ENCODE peak calls at places on chromosomes 16 and 17, in nine cellular contexts. One of them, this sample, is unnamed.

GRCh38 chr17:46060461-46060860 is 61.4 kb downstream of the STH start:
- DNase-seq in activated CD8-positive, alpha-beta T cell treated with anti-CD3 and anti-CD28 coated beads for 36 hours: no peak
- DNase-seq in heart right ventricle: no peak
- DNase-seq in IMR-90: no peak
- DNase-seq in GM12865: no peak
- DNase-seq in HFF-Myc: no peak
- DNase-seq in epithelial cell of esophagus: no peak
- DNase-seq in MM.1S: no peak
- DNase-seq in omental fat pad: no peak
- DNase-seq in this sample: no peak

GRCh38 chr16:3983081-3983520 is 102.6 kb upstream of the CREBBP start:
- DNase-seq in activated CD8-positive, alpha-beta T cell treated with anti-CD3 and anti-CD28 coated beads for 36 hours: peak
- DNase-seq in heart right ventricle: peak
- DNase-seq in IMR-90: peak
- DNase-seq in GM12865: peak
- DNase-seq in HFF-Myc: no peak
- DNase-seq in epithelial cell of esophagus: peak
- DNase-seq in MM.1S: peak
- DNase-seq in omental fat pad: no peak
- DNase-seq in this sample: peak

GRCh38 chr17:79907855-79908254 is 68.6 kb upstream of the CBX4 start:
- DNase-seq in activated CD8-positive, alpha-beta T cell treated with anti-CD3 and anti-CD28 coated beads for 36 hours: no peak
- DNase-seq in heart right ventricle: no peak
- DNase-seq in IMR-90: peak
- DNase-seq in GM12865: no peak
- DNase-seq in HFF-Myc: no peak
- DNase-seq in epithelial cell of esophagus: peak
- DNase-seq in MM.1S: no peak
- DNase-seq in omental fat pad: no peak
- DNase-seq in this sample: no peak

GRCh38 chr17:7782237-7782636 is 51.8 kb upstream of the KDM6B start:
- DNase-seq in activated CD8-positive, alpha-beta T cell treated with anti-CD3 and anti-CD28 coated beads for 36 hours: no peak
- DNase-seq in heart right ventricle: no peak
- DNase-seq in IMR-90: peak
- DNase-seq in GM12865: no peak
- DNase-seq in HFF-Myc: peak
- DNase-seq in epithelial cell of esophagus: peak
- DNase-seq in MM.1S: no peak
- DNase-seq in omental fat pad: no peak
- DNase-seq in this sample: peak

GRCh38 chr17:21573961-21574610 is 118.2 kb upstream of the KCNJ18 start:
- DNase-seq in activated CD8-positive, alpha-beta T cell treated with anti-CD3 and anti-CD28 coated beads for 36 hours: peak
- DNase-seq in heart right ventricle: peak
- DNase-seq in IMR-90: peak
- DNase-seq in GM12865: no peak
- DNase-seq in HFF-Myc: no peak
- DNase-seq in epithelial cell of esophagus: peak
- DNase-seq in MM.1S: no peak
- DNase-seq in omental fat pad: no peak
- DNase-seq in this sample: no peak

GRCh38 chr17:52790359-52790955 is 631.9 kb upstream of the CA10 start:
- DNase-seq in activated CD8-positive, alpha-beta T cell treated with anti-CD3 and anti-CD28 coated beads for 36 hours: no peak
- DNase-seq in heart right ventricle: no peak
- DNase-seq in IMR-90: no peak
- DNase-seq in GM12865: no peak
- DNase-seq in HFF-Myc: no peak
- DNase-seq in epithelial cell of esophagus: no peak
- DNase-seq in MM.1S: no peak
- DNase-seq in omental fat pad: no peak
- DNase-seq in this sample: no peak

GRCh38 chr17:43698678-43699437 is 37.1 kb upstream of the MEOX1 start:
- DNase-seq in activated CD8-positive, alpha-beta T cell treated with anti-CD3 and anti-CD28 coated beads for 36 hours: no peak
- DNase-seq in heart right ventricle: peak
- DNase-seq in IMR-90: no peak
- DNase-seq in GM12865: no peak
- DNase-seq in HFF-Myc: no peak
- DNase-seq in epithelial cell of esophagus: no peak
- DNase-seq in MM.1S: no peak
- DNase-seq in omental fat pad: no peak
- DNase-seq in this sample: no peak

GRCh38 chr17:50267074-50267841 is 7.0 kb upstream of the TMEM92 start:
- DNase-seq in activated CD8-positive, alpha-beta T cell treated with anti-CD3 and anti-CD28 coated beads for 36 hours: no peak
- DNase-seq in heart right ventricle: no peak
- DNase-seq in IMR-90: peak
- DNase-seq in GM12865: no peak
- DNase-seq in HFF-Myc: peak
- DNase-seq in epithelial cell of esophagus: no peak
- DNase-seq in MM.1S: no peak
- DNase-seq in omental fat pad: no peak
- DNase-seq in this sample: no peak

DNA sequence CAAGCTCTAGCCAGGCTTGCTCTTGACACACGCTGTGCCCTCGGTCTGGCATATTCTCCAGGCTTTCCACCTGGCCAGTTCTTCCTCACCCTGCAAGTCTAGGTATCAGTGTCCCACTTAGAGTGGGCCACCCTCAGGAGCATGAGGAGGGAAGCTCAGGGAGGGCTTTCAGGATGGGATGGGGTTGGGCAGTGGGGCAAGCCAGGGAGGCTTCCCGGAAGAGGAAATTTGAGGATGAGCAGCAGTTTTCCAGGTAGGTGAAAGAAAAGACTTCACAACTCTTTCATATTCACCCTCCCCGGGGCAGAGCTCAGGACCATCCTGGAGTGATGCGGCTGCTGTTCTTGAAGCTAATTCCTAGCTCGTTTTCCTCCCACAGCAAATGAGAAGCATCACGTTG is 14.5 kb upstream of the LDHD start:
- DNase-seq in activated CD8-positive, alpha-beta T cell treated with anti-CD3 and anti-CD28 coated beads for 36 hours: no peak
- DNase-seq in heart right ventricle: no peak
- DNase-seq in IMR-90: no peak
- DNase-seq in GM12865: no peak
- DNase-seq in HFF-Myc: no peak
- DNase-seq in epithelial cell of esophagus: no peak
- DNase-seq in MM.1S: no peak
- DNase-seq in omental fat pad: no peak
- DNase-seq in this sample: no peak
- TF ChIP-seq CTCF in activated CD8-positive, alpha-beta T cell treated with anti-CD3 and anti-CD28 coated beads for 36 hours: no peak
- TF ChIP-seq CTCF in heart right ventricle: no peak
- TF ChIP-seq CTCF in IMR-90: no peak
- TF ChIP-seq CTCF in GM12865: no peak
- TF ChIP-seq CTCF in HFF-Myc: no peak
- TF ChIP-seq CTCF in epithelial cell of esophagus: no peak
- TF ChIP-seq CTCF in MM.1S: no peak
- TF ChIP-seq CTCF in omental fat pad: no peak
- TF ChIP-seq CTCF in this sample: no peak

DNA sequence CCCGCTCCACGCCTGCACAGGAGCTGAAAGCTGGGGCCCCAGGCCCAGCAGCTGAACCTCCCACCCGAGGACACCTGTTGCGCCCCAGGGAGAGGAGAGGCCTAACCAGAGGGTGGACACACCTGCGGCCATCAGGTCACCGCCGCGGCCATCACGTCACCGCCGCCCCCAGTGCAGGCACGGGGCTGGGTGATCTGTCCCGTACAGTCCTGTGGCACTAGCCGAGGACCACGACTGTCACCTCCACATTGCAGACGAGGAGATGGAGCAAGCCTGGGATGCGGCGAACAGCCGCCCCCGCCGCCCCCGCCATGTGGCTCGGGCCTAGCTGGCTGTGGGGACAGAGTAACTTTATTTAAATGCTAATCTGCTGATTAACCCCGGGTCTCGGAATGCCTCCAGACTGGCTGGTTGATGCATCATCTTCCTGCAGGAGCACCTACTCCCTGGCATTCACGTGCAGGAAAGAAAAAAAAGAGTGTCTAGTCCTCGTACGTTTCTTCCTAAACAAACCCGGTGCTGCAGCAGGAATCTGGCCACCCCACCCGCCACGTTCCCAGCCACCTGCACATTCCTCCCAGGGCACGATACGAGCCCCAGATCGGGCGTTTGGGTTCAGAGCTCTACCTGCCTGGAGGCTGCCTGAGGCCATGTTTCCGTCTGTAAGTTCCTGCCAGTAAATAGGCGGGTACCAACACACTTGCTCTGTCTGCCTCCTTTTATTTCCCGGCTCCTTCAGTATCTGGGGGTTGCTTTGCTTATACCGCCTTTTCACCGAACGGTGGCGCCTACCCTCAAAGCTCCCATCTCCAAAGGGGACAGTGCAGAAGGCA is 29.9 kb downstream of the PIEZO1 start:
- DNase-seq in activated CD8-positive, alpha-beta T cell treated with anti-CD3 and anti-CD28 coated beads for 36 hours: peak
- DNase-seq in heart right ventricle: no peak
- DNase-seq in IMR-90: peak
- DNase-seq in GM12865: no peak
- DNase-seq in HFF-Myc: no peak
- DNase-seq in epithelial cell of esophagus: peak
- DNase-seq in MM.1S: no peak
- DNase-seq in omental fat pad: no peak
- DNase-seq in this sample: peak
- TF ChIP-seq CTCF in activated CD8-positive, alpha-beta T cell treated with anti-CD3 and anti-CD28 coated beads for 36 hours: peak
- TF ChIP-seq CTCF in heart right ventricle: no peak
- TF ChIP-seq CTCF in IMR-90: peak
- TF ChIP-seq CTCF in GM12865: no peak
- TF ChIP-seq CTCF in HFF-Myc: peak
- TF ChIP-seq CTCF in epithelial cell of esophagus: no peak
- TF ChIP-seq CTCF in MM.1S: no peak
- TF ChIP-seq CTCF in omental fat pad: no peak
- TF ChIP-seq CTCF in this sample: no peak

GRCh38 chr17:11797803-11798202 is 199.5 kb downstream of the ZNF18 start:
- DNase-seq in activated CD8-positive, alpha-beta T cell treated with anti-CD3 and anti-CD28 coated beads for 36 hours: no peak
- DNase-seq in heart right ventricle: no peak
- DNase-seq in IMR-90: no peak
- DNase-seq in GM12865: no peak
- DNase-seq in HFF-Myc: no peak
- DNase-seq in epithelial cell of esophagus: no peak
- DNase-seq in MM.1S: no peak
- DNase-seq in omental fat pad: no peak
- DNase-seq in this sample: no peak
- TF ChIP-seq CTCF in activated CD8-positive, alpha-beta T cell treated with anti-CD3 and anti-CD28 coated beads for 36 hours: peak
- TF ChIP-seq CTCF in heart right ventricle: no peak
- TF ChIP-seq CTCF in IMR-90: no peak
- TF ChIP-seq CTCF in GM12865: peak
- TF ChIP-seq CTCF in HFF-Myc: no peak
- TF ChIP-seq CTCF in epithelial cell of esophagus: no peak
- TF ChIP-seq CTCF in MM.1S: peak
- TF ChIP-seq CTCF in omental fat pad: no peak
- TF ChIP-seq CTCF in this sample: no peak

GRCh38 chr17:71959129-71959528 is 161.7 kb upstream of the SOX9 start:
- DNase-seq in activated CD8-positive, alpha-beta T cell treated with anti-CD3 and anti-CD28 coated beads for 36 hours: no peak
- DNase-seq in heart right ventricle: no peak
- DNase-seq in IMR-90: peak
- DNase-seq in GM12865: peak
- DNase-seq in HFF-Myc: no peak
- DNase-seq in epithelial cell of esophagus: peak
- DNase-seq in MM.1S: no peak
- DNase-seq in omental fat pad: no peak
- DNase-seq in this sample: peak
- TF ChIP-seq CTCF in activated CD8-positive, alpha-beta T cell treated with anti-CD3 and anti-CD28 coated beads for 36 hours: no peak
- TF ChIP-seq CTCF in heart right ventricle: peak
- TF ChIP-seq CTCF in IMR-90: peak
- TF ChIP-seq CTCF in GM12865: peak
- TF ChIP-seq CTCF in HFF-Myc: peak
- TF ChIP-seq CTCF in epithelial cell of esophagus: peak
- TF ChIP-seq CTCF in MM.1S: peak
- TF ChIP-seq CTCF in omental fat pad: no peak
- TF ChIP-seq CTCF in this sample: peak

GRCh38 chr17:66313995-66314659 is 11.7 kb downstream of the PRKCA start:
- DNase-seq in activated CD8-positive, alpha-beta T cell treated with anti-CD3 and anti-CD28 coated beads for 36 hours: peak
- DNase-seq in heart right ventricle: no peak
- DNase-seq in IMR-90: no peak
- DNase-seq in GM12865: no peak
- DNase-seq in HFF-Myc: no peak
- DNase-seq in epithelial cell of esophagus: no peak
- DNase-seq in MM.1S: no peak
- DNase-seq in omental fat pad: no peak
- DNase-seq in this sample: no peak
- TF ChIP-seq CTCF in activated CD8-positive, alpha-beta T cell treated with anti-CD3 and anti-CD28 coated beads for 36 hours: no peak
- TF ChIP-seq CTCF in heart right ventricle: no peak
- TF ChIP-seq CTCF in IMR-90: no peak
- TF ChIP-seq CTCF in GM12865: no peak
- TF ChIP-seq CTCF in HFF-Myc: no peak
- TF ChIP-seq CTCF in epithelial cell of esophagus: no peak
- TF ChIP-seq CTCF in MM.1S: no peak
- TF ChIP-seq CTCF in omental fat pad: no peak
- TF ChIP-seq CTCF in this sample: no peak

GRCh38 chr16:70018254-70018653 is 67.1 kb downstream of the CLEC18A start:
- DNase-seq in activated CD8-positive, alpha-beta T cell treated with anti-CD3 and anti-CD28 coated beads for 36 hours: peak
- DNase-seq in heart right ventricle: no peak
- DNase-seq in IMR-90: peak
- DNase-seq in GM12865: peak
- DNase-seq in HFF-Myc: peak
- DNase-seq in epithelial cell of esophagus: peak
- DNase-seq in MM.1S: peak
- DNase-seq in omental fat pad: no peak
- DNase-seq in this sample: peak
- TF ChIP-seq CTCF in activated CD8-positive, alpha-beta T cell treated with anti-CD3 and anti-CD28 coated beads for 36 hours: peak
- TF ChIP-seq CTCF in heart right ventricle: peak
- TF ChIP-seq CTCF in IMR-90: no peak
- TF ChIP-seq CTCF in GM12865: no peak
- TF ChIP-seq CTCF in HFF-Myc: peak
- TF ChIP-seq CTCF in epithelial cell of esophagus: peak
- TF ChIP-seq CTCF in MM.1S: no peak
- TF ChIP-seq CTCF in omental fat pad: no peak
- TF ChIP-seq CTCF in this sample: no peak

GRCh38 chr16:66167564-66168291 is 198.8 kb upstream of the CDH5 start:
- DNase-seq in activated CD8-positive, alpha-beta T cell treated with anti-CD3 and anti-CD28 coated beads for 36 hours: no peak
- DNase-seq in heart right ventricle: no peak
- DNase-seq in IMR-90: peak
- DNase-seq in GM12865: no peak
- DNase-seq in HFF-Myc: no peak
- DNase-seq in epithelial cell of esophagus: no peak
- DNase-seq in MM.1S: no peak
- DNase-seq in omental fat pad: no peak
- DNase-seq in this sample: no peak
- TF ChIP-seq CTCF in activated CD8-positive, alpha-beta T cell treated with anti-CD3 and anti-CD28 coated beads for 36 hours: no peak
- TF ChIP-seq CTCF in heart right ventricle: no peak
- TF ChIP-seq CTCF in IMR-90: peak
- TF ChIP-seq CTCF in GM12865: no peak
- TF ChIP-seq CTCF in HFF-Myc: peak
- TF ChIP-seq CTCF in epithelial cell of esophagus: peak
- TF ChIP-seq CTCF in MM.1S: no peak
- TF ChIP-seq CTCF in omental fat pad: no peak
- TF ChIP-seq CTCF in this sample: no peak